ENCODE peak calls at places on chromosome 20, in seven cellular contexts. A is AG04450, M is breast epithelium, X is A673, N is endothelial cell of umbilical vein, B is PC-3, I is endothelial cell. R is an unnamed sample.

GRCh38 chr20:62741191-62741676 is 32.6 kb downstream of the NTSR1 start:
- DNase-seq in A (no peak), M (peak), X (peak), N (peak), B (peak), I (peak), R (no peak)

GRCh38 chr20:19944772-19945459 is 72.2 kb upstream of the NAA20 start:
- DNase-seq in A (no peak), M (no peak), X (no peak), N (no peak), B (no peak), I (no peak), R (peak)

GRCh38 chr20:32902456-32903420 is 44.0 kb downstream of the EFCAB8 start:
- DNase-seq in A (no peak), M (no peak), X (peak), N (peak), B (peak), I (peak), R (peak)

GRCh38 chr20:32130352-32130751 is 20.8 kb downstream of the TM9SF4 start:
- DNase-seq in A (no peak), M (no peak), X (no peak), N (no peak), B (no peak), I (no peak), R (no peak)

GRCh38 chr20:46583411-46584214 is 33.2 kb upstream of the OCSTAMP start:
- DNase-seq in A (no peak), M (no peak), X (peak), N (no peak), B (no peak), I (no peak), R (no peak)

GRCh38 chr20:46835418-46835817 is 59.2 kb upstream of the EYA2 start:
- DNase-seq in A (no peak), M (no peak), X (no peak), N (no peak), B (no peak), I (no peak), R (no peak)

GRCh38 chr20:54062812-54063280 is 7.5 kb downstream of the BCAS1 start:
- DNase-seq in A (no peak), M (no peak), X (peak), N (peak), B (peak), I (no peak), R (peak)

GRCh38 chr20:3209946-3210317 is 634 bp downstream of the ITPA start:
- DNase-seq in A (no peak), M (no peak), X (no peak), N (peak), B (no peak), I (no peak), R (no peak)

GRCh38 chr20:36147707-36148106 is 6.8 kb upstream of the EPB41L1 start:
- DNase-seq in A (peak), M (no peak), X (no peak), N (no peak), B (no peak), I (no peak), R (no peak)

GRCh38 chr20:58714340-58714922 is 21.8 kb downstream of the NPEPL1 start:
- DNase-seq in A (no peak), M (peak), X (no peak), N (no peak), B (no peak), I (peak), R (peak)

GRCh38 chr20:5080384-5080877 is 39.3 kb downstream of the PCNA start:
- DNase-seq in A (no peak), M (no peak), X (no peak), N (no peak), B (no peak), I (no peak), R (no peak)

GRCh38 chr20:19875746-19876145 is 117.7 kb downstream of the RIN2 start:
- DNase-seq in A (no peak), M (no peak), X (no peak), N (no peak), B (no peak), I (no peak), R (no peak)

GRCh38 chr20:18299364-18299763 is 11.0 kb downstream of the ZNF133 start:
- DNase-seq in A (no peak), M (no peak), X (no peak), N (no peak), B (no peak), I (no peak), R (no peak)

GRCh38 chr20:60283281-60283680 is 325.1 kb downstream of the CDH26 start:
- DNase-seq in A (no peak), M (no peak), X (no peak), N (no peak), B (peak), I (no peak), R (no peak)

GRCh38 chr20:46661659-46662058 is 10.4 kb upstream of the SLC13A3 start:
- DNase-seq in A (no peak), M (no peak), X (no peak), N (no peak), B (no peak), I (no peak), R (no peak)

GRCh38 chr20:3763691-3764601 is 3.6 kb downstream of the ADISSP start:
- DNase-seq in A (no peak), M (no peak), X (no peak), N (no peak), B (no peak), I (no peak), R (no peak)

GRCh38 chr20:57882451-57883161 is 172.8 kb upstream of the PMEPA1 start:
- DNase-seq in A (no peak), M (no peak), X (no peak), N (no peak), B (peak), I (no peak), R (no peak)

GRCh38 chr20:58137651-58138265 is 90.7 kb downstream of the ANKRD60 start:
- DNase-seq in A (no peak), M (no peak), X (no peak), N (no peak), B (no peak), I (no peak), R (no peak)

GRCh38 chr20:57898332-57898731 is 188.5 kb upstream of the PMEPA1 start:
- DNase-seq in A (no peak), M (peak), X (no peak), N (no peak), B (no peak), I (no peak), R (no peak)

GRCh38 chr20:56440346-56441007 is 27.9 kb upstream of the RTF2 start:
- DNase-seq in A (no peak), M (no peak), X (no peak), N (no peak), B (no peak), I (no peak), R (peak)

GRCh38 chr20:35319206-35320197 is 27.3 kb upstream of the FAM83C start:
- DNase-seq in A (no peak), M (no peak), X (peak), N (peak), B (peak), I (no peak), R (no peak)

GRCh38 chr20:3238616-3239025 is 369 bp downstream of the SLC4A11 start:
- DNase-seq in A (no peak), M (no peak), X (peak), N (no peak), B (peak), I (peak), R (peak)

GRCh38 chr20:32839227-32839981 is 19.3 kb upstream of the EFCAB8 start:
- DNase-seq in A (no peak), M (no peak), X (no peak), N (no peak), B (no peak), I (no peak), R (no peak)

GRCh38 chr20:36061754-36062153 is 92.8 kb upstream of the EPB41L1 start:
- DNase-seq in A (no peak), M (no peak), X (no peak), N (no peak), B (no peak), I (no peak), R (no peak)

GRCh38 chr20:34754611-34755010 is 50.5 kb downstream of the TP53INP2 start:
- DNase-seq in A (no peak), M (no peak), X (no peak), N (no peak), B (no peak), I (no peak), R (no peak)

GRCh38 chr20:63188159-63188442 is 27.8 kb downstream of the YTHDF1 start:
- DNase-seq in A (no peak), M (no peak), X (no peak), N (no peak), B (no peak), I (no peak), R (no peak)

GRCh38 chr20:18943542-18943941 is 130.0 kb downstream of the SCP2D1 start:
- DNase-seq in A (no peak), M (no peak), X (no peak), N (no peak), B (peak), I (no peak), R (no peak)

GRCh38 chr20:49501917-49502316 is 19.4 kb upstream of the KCNB1 start:
- DNase-seq in A (no peak), M (no peak), X (peak), N (peak), B (peak), I (no peak), R (no peak)

GRCh38 chr20:43320536-43320935 is 130.8 kb upstream of the PTPRT start:
- DNase-seq in A (no peak), M (no peak), X (peak), N (no peak), B (no peak), I (no peak), R (no peak)

GRCh38 chr20:47125553-47126373 is 230.7 kb downstream of the ZMYND8 start:
- DNase-seq in A (no peak), M (no peak), X (no peak), N (no peak), B (no peak), I (no peak), R (no peak)

GRCh38 chr20:40668449-40669228 is 20.4 kb downstream of the MAFB start:
- DNase-seq in A (no peak), M (no peak), X (no peak), N (no peak), B (peak), I (no peak), R (no peak)

GRCh38 chr20:55057779-55058415 is 582.5 kb downstream of the DOK5 start:
- DNase-seq in A (no peak), M (no peak), X (no peak), N (no peak), B (no peak), I (no peak), R (no peak)

GRCh38 chr20:61524956-61525666 is 273.1 kb downstream of the CDH4 start:
- DNase-seq in A (no peak), M (no peak), X (no peak), N (no peak), B (no peak), I (no peak), R (no peak)
- TF ChIP-seq CTCF in A (no peak), M (no peak), X (no peak), N (no peak), B (no peak), I (no peak), R (no peak)

GRCh38 chr20:16904751-16905150 is 156.6 kb downstream of the OTOR start:
- DNase-seq in A (no peak), M (no peak), X (no peak), N (no peak), B (peak), I (no peak), R (no peak)
- TF ChIP-seq CTCF in A (peak), M (no peak), X (peak), N (no peak), B (peak), I (no peak), R (no peak)

GRCh38 chr20:38184098-38184497 is 19.0 kb upstream of the TGM2 start:
- DNase-seq in A (no peak), M (no peak), X (no peak), N (peak), B (peak), I (no peak), R (no peak)
- TF ChIP-seq CTCF in A (no peak), M (no peak), X (no peak), N (no peak), B (no peak), I (no peak), R (no peak)

GRCh38 chr20:21006611-21007010 is 99.5 kb downstream of the LINC00237 start:
- DNase-seq in A (no peak), M (no peak), X (no peak), N (no peak), B (no peak), I (no peak), R (no peak)
- TF ChIP-seq CTCF in A (no peak), M (no peak), X (no peak), N (no peak), B (no peak), I (no peak), R (no peak)

R was measured in GM13977.